ENCODE peak calls at places on chromosome 13, in four cellular contexts. One of them, this sample, is unnamed.

GRCh38 chr13:50309872-50310594 is 294.8 kb downstream of the KCNRG start:
- DNase-seq in Peyer's patch: no peak
- DNase-seq in CD8-positive, alpha-beta T cell: no peak
- DNase-seq in stomach: no peak
- DNase-seq in this sample: no peak

GRCh38 chr13:53782400-53783030 is 753.9 kb downstream of the OLFM4 start:
- DNase-seq in stomach: peak
- DNase-seq in Peyer's patch: no peak
- DNase-seq in CD8-positive, alpha-beta T cell: no peak
- DNase-seq in this sample: peak

GRCh38 chr13:25771641-25772478 is 280.0 kb downstream of the SHISA2 start:
- DNase-seq in CD8-positive, alpha-beta T cell: no peak
- DNase-seq in stomach: no peak
- DNase-seq in Peyer's patch: no peak
- DNase-seq in this sample: no peak

GRCh38 chr13:22848539-22849052 is 332.2 kb upstream of the SGCG start:
- DNase-seq in Peyer's patch: no peak
- DNase-seq in stomach: no peak
- DNase-seq in CD8-positive, alpha-beta T cell: no peak
- DNase-seq in this sample: no peak

GRCh38 chr13:66794340-66795031 is 435.6 kb downstream of the PCDH9 start:
- DNase-seq in stomach: no peak
- DNase-seq in CD8-positive, alpha-beta T cell: no peak
- DNase-seq in Peyer's patch: no peak
- DNase-seq in this sample: no peak

GRCh38 chr13:36131215-36131930 is at the start of gene DCLK1:
- DNase-seq in CD8-positive, alpha-beta T cell: no peak
- DNase-seq in stomach: peak
- DNase-seq in Peyer's patch: no peak
- DNase-seq in this sample: no peak

GRCh38 chr13:41751277-41751676 is 209.6 kb downstream of the VWA8 start:
- DNase-seq in Peyer's patch: no peak
- DNase-seq in CD8-positive, alpha-beta T cell: no peak
- DNase-seq in stomach: no peak
- DNase-seq in this sample: no peak

GRCh38 chr13:74080762-74081161 is 53.4 kb downstream of the KLF12 start:
- DNase-seq in Peyer's patch: no peak
- DNase-seq in CD8-positive, alpha-beta T cell: no peak
- DNase-seq in stomach: no peak
- DNase-seq in this sample: no peak

GRCh38 chr13:107296804-107297203 is 728.9 kb upstream of the ARGLU1 start:
- DNase-seq in stomach: no peak
- DNase-seq in CD8-positive, alpha-beta T cell: no peak
- DNase-seq in Peyer's patch: no peak
- DNase-seq in this sample: no peak

GRCh38 chr13:18944501-18945068 is 237.0 kb downstream of the TUBA3C start:
- DNase-seq in Peyer's patch: no peak
- DNase-seq in CD8-positive, alpha-beta T cell: no peak
- DNase-seq in stomach: no peak
- DNase-seq in this sample: no peak

GRCh38 chr13:105290596-105290995 is 1244.9 kb downstream of the EFNB2 start:
- DNase-seq in stomach: no peak
- DNase-seq in Peyer's patch: no peak
- DNase-seq in CD8-positive, alpha-beta T cell: no peak
- DNase-seq in this sample: no peak

GRCh38 chr13:70732611-70733010 is 624.4 kb upstream of the KLHL1 start:
- DNase-seq in Peyer's patch: no peak
- DNase-seq in CD8-positive, alpha-beta T cell: no peak
- DNase-seq in stomach: no peak
- DNase-seq in this sample: no peak

GRCh38 chr13:39321578-39321977 is 281.4 kb downstream of the LHFPL6 start:
- DNase-seq in Peyer's patch: no peak
- DNase-seq in stomach: no peak
- DNase-seq in CD8-positive, alpha-beta T cell: no peak
- DNase-seq in this sample: no peak

GRCh38 chr13:104954210-104954609 is 1581.3 kb downstream of the EFNB2 start:
- DNase-seq in Peyer's patch: no peak
- DNase-seq in stomach: no peak
- DNase-seq in CD8-positive, alpha-beta T cell: no peak
- DNase-seq in this sample: no peak

GRCh38 chr13:38872693-38873092 is 117.9 kb downstream of the STOML3 start:
- DNase-seq in Peyer's patch: no peak
- DNase-seq in stomach: no peak
- DNase-seq in CD8-positive, alpha-beta T cell: no peak
- DNase-seq in this sample: peak

GRCh38 chr13:100645382-100645781 is 29.2 kb downstream of the TMTC4 start:
- DNase-seq in CD8-positive, alpha-beta T cell: no peak
- DNase-seq in stomach: no peak
- DNase-seq in Peyer's patch: no peak
- DNase-seq in this sample: no peak

GRCh38 chr13:34321986-34322385 is 504.0 kb downstream of the RFC3 start:
- DNase-seq in Peyer's patch: no peak
- DNase-seq in CD8-positive, alpha-beta T cell: no peak
- DNase-seq in stomach: no peak
- DNase-seq in this sample: no peak

GRCh38 chr13:65593298-65593874 is 1636.8 kb downstream of the PCDH9 start:
- DNase-seq in stomach: no peak
- DNase-seq in Peyer's patch: no peak
- DNase-seq in CD8-positive, alpha-beta T cell: no peak
- DNase-seq in this sample: no peak

GRCh38 chr13:72126424-72126823 is 259.4 kb upstream of the DACH1 start:
- DNase-seq in stomach: no peak
- DNase-seq in CD8-positive, alpha-beta T cell: no peak
- DNase-seq in Peyer's patch: no peak
- DNase-seq in this sample: no peak
- TF ChIP-seq CTCF in stomach: no peak
- TF ChIP-seq CTCF in CD8-positive, alpha-beta T cell: no peak
- TF ChIP-seq CTCF in Peyer's patch: no peak
- TF ChIP-seq CTCF in this sample: no peak

DNA sequence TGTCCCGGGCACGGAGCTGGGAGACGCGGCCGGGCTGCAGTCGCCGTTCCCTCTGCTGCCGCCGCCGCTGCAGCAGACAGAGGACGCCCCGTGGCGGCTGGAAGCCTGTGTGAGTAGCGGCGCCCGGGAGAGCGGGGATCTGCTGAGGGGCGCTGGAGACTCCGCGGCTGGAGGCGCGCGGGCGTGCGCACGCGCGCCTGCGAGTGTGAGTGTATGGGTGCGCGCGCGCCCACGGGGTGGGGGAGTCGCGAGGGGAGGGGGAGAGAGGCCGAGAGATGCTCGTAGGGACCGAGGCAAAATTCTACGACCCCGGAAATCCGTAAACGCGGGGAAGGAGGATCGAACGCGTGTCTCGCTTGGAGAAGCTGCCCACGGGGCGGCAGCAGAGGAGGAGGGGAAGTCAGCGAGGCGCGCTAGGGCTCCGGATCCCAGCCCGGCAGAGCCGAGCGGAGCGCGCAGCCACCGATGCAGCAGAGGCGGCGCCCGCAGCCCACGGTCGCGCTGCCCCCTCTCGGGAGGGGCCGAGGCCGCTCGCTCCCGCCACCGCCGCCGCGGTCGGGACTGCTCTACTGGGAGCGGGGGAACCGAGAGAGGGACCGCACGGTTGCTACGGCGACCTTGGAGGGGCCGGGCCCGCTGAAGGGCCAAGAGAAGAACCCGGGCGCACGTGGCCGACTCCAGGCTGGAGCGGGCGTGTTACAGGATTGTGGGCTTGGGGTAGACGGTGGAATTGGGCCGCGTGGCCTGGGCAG is at the start of gene ENOX1:
- DNase-seq in stomach: peak
- DNase-seq in CD8-positive, alpha-beta T cell: no peak
- DNase-seq in Peyer's patch: no peak
- DNase-seq in this sample: peak
- TF ChIP-seq CTCF in stomach: no peak
- TF ChIP-seq CTCF in CD8-positive, alpha-beta T cell: no peak
- TF ChIP-seq CTCF in Peyer's patch: no peak
- TF ChIP-seq CTCF in this sample: no peak

GRCh38 chr13:58994778-58995177 is 1169.0 kb downstream of the DIAPH3 start:
- DNase-seq in Peyer's patch: no peak
- DNase-seq in CD8-positive, alpha-beta T cell: no peak
- DNase-seq in stomach: no peak
- DNase-seq in this sample: no peak
- TF ChIP-seq CTCF in Peyer's patch: no peak
- TF ChIP-seq CTCF in CD8-positive, alpha-beta T cell: no peak
- TF ChIP-seq CTCF in stomach: no peak
- TF ChIP-seq CTCF in this sample: no peak

GRCh38 chr13:113458218-113459065 is 5.2 kb upstream of the ADPRHL1 start:
- DNase-seq in Peyer's patch: no peak
- DNase-seq in stomach: no peak
- DNase-seq in CD8-positive, alpha-beta T cell: no peak
- DNase-seq in this sample: no peak
- TF ChIP-seq CTCF in Peyer's patch: no peak
- TF ChIP-seq CTCF in stomach: no peak
- TF ChIP-seq CTCF in CD8-positive, alpha-beta T cell: no peak
- TF ChIP-seq CTCF in this sample: peak

GRCh38 chr13:111517641-111518010 is 197.2 kb downstream of the TEX29 start:
- DNase-seq in Peyer's patch: no peak
- DNase-seq in CD8-positive, alpha-beta T cell: no peak
- DNase-seq in stomach: no peak
- DNase-seq in this sample: no peak

GRCh38 chr13:111519041-111519440 is 198.6 kb downstream of the TEX29 start:
- DNase-seq in CD8-positive, alpha-beta T cell: no peak
- DNase-seq in Peyer's patch: no peak
- DNase-seq in stomach: no peak
- DNase-seq in this sample: no peak

GRCh38 chr13:111519490-111520170 is 199.2 kb downstream of the TEX29 start:
- DNase-seq in stomach: no peak
- DNase-seq in Peyer's patch: no peak
- DNase-seq in CD8-positive, alpha-beta T cell: no peak
- DNase-seq in this sample: no peak

GRCh38 chr13:111516712-111517640 is 196.5 kb downstream of the TEX29 start:
- DNase-seq in Peyer's patch: no peak
- DNase-seq in CD8-positive, alpha-beta T cell: no peak
- DNase-seq in stomach: no peak
- DNase-seq in this sample: no peak

GRCh38 chr13:111518161-111518791 is 197.8 kb downstream of the TEX29 start:
- DNase-seq in Peyer's patch: no peak
- DNase-seq in CD8-positive, alpha-beta T cell: no peak
- DNase-seq in stomach: no peak
- DNase-seq in this sample: no peak
- TF ChIP-seq CTCF in Peyer's patch: no peak
- TF ChIP-seq CTCF in CD8-positive, alpha-beta T cell: no peak
- TF ChIP-seq CTCF in stomach: no peak
- TF ChIP-seq CTCF in this sample: no peak

GRCh38 chr13:99577934-99578917 is 77.0 kb downstream of the TM9SF2 start:
- DNase-seq in stomach: no peak
- DNase-seq in CD8-positive, alpha-beta T cell: no peak
- DNase-seq in Peyer's patch: no peak
- DNase-seq in this sample: no peak
- TF ChIP-seq CTCF in stomach: no peak
- TF ChIP-seq CTCF in CD8-positive, alpha-beta T cell: no peak
- TF ChIP-seq CTCF in Peyer's patch: no peak
- TF ChIP-seq CTCF in this sample: no peak

GRCh38 chr13:78131811-78132210 is 213.2 kb upstream of the EDNRB start:
- DNase-seq in CD8-positive, alpha-beta T cell: no peak
- DNase-seq in stomach: no peak
- DNase-seq in Peyer's patch: no peak
- DNase-seq in this sample: no peak
- TF ChIP-seq CTCF in CD8-positive, alpha-beta T cell: no peak
- TF ChIP-seq CTCF in stomach: no peak
- TF ChIP-seq CTCF in Peyer's patch: no peak
- TF ChIP-seq CTCF in this sample: peak

DNA sequence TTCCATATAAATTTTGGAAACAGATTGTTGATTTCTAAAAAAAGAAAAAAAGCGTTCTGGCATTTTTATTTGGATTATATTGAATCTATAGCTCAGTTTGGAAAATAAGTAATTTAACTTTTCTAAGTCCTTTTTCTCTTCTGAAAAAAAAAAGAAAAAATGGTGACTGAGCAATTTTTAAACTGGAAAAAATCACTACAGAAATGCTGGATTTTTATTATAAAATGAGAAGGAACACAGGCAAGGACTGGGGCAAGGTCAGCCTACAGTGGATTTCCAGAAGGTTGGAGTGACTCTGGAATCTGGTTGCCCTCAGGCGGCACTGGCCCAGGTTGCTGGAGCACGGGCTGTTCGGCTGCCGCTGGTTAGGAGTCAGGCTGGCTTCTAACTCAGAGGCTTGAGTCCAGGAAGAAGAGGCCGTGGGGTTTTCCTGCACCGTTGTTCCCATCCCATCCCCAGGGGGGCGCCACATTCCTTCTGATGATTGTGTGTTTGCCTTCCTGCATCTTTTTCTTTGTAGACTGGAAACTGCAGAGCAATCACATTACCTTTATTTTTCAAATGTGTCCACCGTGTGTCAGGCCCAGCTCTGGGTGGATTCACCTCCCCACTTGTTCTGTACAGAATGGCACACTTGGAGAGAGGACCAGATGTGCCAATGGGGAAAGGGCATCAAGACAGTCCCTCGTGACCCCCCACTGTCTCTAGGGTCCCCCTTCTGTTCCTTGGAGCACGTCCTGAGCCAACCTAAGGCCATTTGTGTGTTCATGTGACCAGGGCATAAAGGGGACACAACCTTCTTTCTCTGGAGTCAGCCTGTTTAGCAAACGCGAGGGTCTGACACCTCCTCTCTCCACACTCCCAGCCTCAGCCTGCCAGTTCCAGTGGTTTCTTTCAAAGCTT is 44.5 kb upstream of the GTF3A start:
- DNase-seq in CD8-positive, alpha-beta T cell: peak
- DNase-seq in stomach: peak
- DNase-seq in Peyer's patch: peak
- DNase-seq in this sample: peak
- TF ChIP-seq CTCF in CD8-positive, alpha-beta T cell: peak
- TF ChIP-seq CTCF in stomach: no peak
- TF ChIP-seq CTCF in Peyer's patch: peak
- TF ChIP-seq CTCF in this sample: peak

GRCh38 chr13:57582032-57582431 is 49.5 kb upstream of the PCDH17 start:
- DNase-seq in stomach: no peak
- DNase-seq in Peyer's patch: no peak
- DNase-seq in CD8-positive, alpha-beta T cell: no peak
- DNase-seq in this sample: no peak
- TF ChIP-seq CTCF in stomach: no peak
- TF ChIP-seq CTCF in Peyer's patch: no peak
- TF ChIP-seq CTCF in CD8-positive, alpha-beta T cell: no peak
- TF ChIP-seq CTCF in this sample: no peak

GRCh38 chr13:29704648-29705047 is 109.2 kb upstream of the SLC7A1 start:
- DNase-seq in CD8-positive, alpha-beta T cell: no peak
- DNase-seq in stomach: no peak
- DNase-seq in Peyer's patch: no peak
- DNase-seq in this sample: no peak
- TF ChIP-seq CTCF in CD8-positive, alpha-beta T cell: no peak
- TF ChIP-seq CTCF in stomach: no peak
- TF ChIP-seq CTCF in Peyer's patch: no peak
- TF ChIP-seq CTCF in this sample: no peak

This sample was measured in GM20000.